ENCODE peak calls at places on chromosomes 1 and 21, in seven cellular contexts. P is CD4-positive, alpha-beta T cell; Z is ascending aorta; I is activated CD8-positive, alpha-beta T cell treated with anti-CD3 and anti-CD28 coated beads for 36 hours; J is uterus; Q is lower lobe of right lung; A is neural crest cell. T is an unnamed sample.

GRCh38 chr1:101697057-101697456 is 299.7 kb downstream of the OLFM3 start:
- DNase-seq in Q (no peak), A (no peak), P (no peak), I (no peak), J (no peak), Z (no peak), T (no peak)

GRCh38 chr1:158112994-158113758 is 67.5 kb upstream of the CD1D start:
- DNase-seq in J (no peak), I (peak), P (no peak), Z (no peak), A (peak), Q (no peak), T (peak)

GRCh38 chr1:20266141-20266540 is 24.5 kb upstream of the VWA5B1 start:
- DNase-seq in Q (no peak), I (no peak), J (no peak), Z (no peak), P (no peak), A (no peak), T (no peak)

GRCh38 chr1:72649211-72649888 is 367.0 kb upstream of the NEGR1 start:
- DNase-seq in I (no peak), P (no peak), J (no peak), Q (peak), Z (no peak), A (no peak), T (no peak)

GRCh38 chr1:150505431-150505830 is 2.5 kb upstream of the ECM1 start:
- DNase-seq in Q (peak), J (no peak), I (no peak), P (no peak), Z (no peak), A (no peak), T (no peak)

GRCh38 chr1:219143735-219144134 is 29.9 kb upstream of the LYPLAL1 start:
- DNase-seq in Q (no peak), A (no peak), Z (no peak), J (no peak), P (no peak), I (no peak), T (no peak)

GRCh38 chr21:23356905-23357304 is 2250.4 kb downstream of the MRPL39 start:
- DNase-seq in A (no peak), J (no peak), Z (no peak), P (no peak), Q (no peak), I (no peak), T (no peak)

GRCh38 chr1:40273547-40274166 is 15.6 kb downstream of the ZMPSTE24 start:
- DNase-seq in P (no peak), Q (no peak), Z (no peak), J (no peak), I (no peak), A (no peak), T (no peak)

GRCh38 chr1:2322065-2322571 is 69.2 kb downstream of the MORN1 start:
- DNase-seq in A (peak), J (peak), P (no peak), Q (peak), I (no peak), Z (peak), T (no peak)

GRCh38 chr21:37983336-37984095 is 67.3 kb upstream of the KCNJ6 start:
- DNase-seq in A (no peak), J (no peak), P (no peak), Q (no peak), Z (no peak), I (no peak), T (no peak)

GRCh38 chr1:214213136-214213535 is 67.8 kb upstream of the SMYD2 start:
- DNase-seq in P (no peak), A (no peak), J (no peak), I (no peak), Z (no peak), Q (no peak), T (no peak)

GRCh38 chr1:86466986-86467385 is 1.7 kb upstream of the CLCA1 start:
- DNase-seq in Z (no peak), J (no peak), P (no peak), A (no peak), I (no peak), Q (no peak), T (no peak)

GRCh38 chr1:182889997-182890396 is 50.9 kb downstream of the DHX9 start:
- DNase-seq in A (no peak), Q (no peak), I (peak), J (no peak), Z (no peak), P (peak), T (no peak)

GRCh38 chr1:67748630-67749029 is 63.6 kb downstream of the GADD45A start:
- DNase-seq in I (no peak), Q (no peak), A (no peak), P (no peak), J (no peak), Z (no peak), T (no peak)

GRCh38 chr1:161913482-161914140 is 110.1 kb downstream of the OLFML2B start:
- DNase-seq in Q (no peak), A (no peak), J (no peak), Z (no peak), P (no peak), I (no peak), T (no peak)

GRCh38 chr1:201253906-201254624 is 29.2 kb upstream of the PKP1 start:
- DNase-seq in Q (no peak), P (no peak), J (no peak), A (no peak), Z (no peak), I (no peak), T (no peak)

GRCh38 chr1:45518910-45519309 is 2.8 kb downstream of the PRDX1 start:
- DNase-seq in J (no peak), P (no peak), Z (no peak), Q (no peak), A (no peak), I (no peak), T (no peak)

GRCh38 chr1:204976666-204977065 is 66.3 kb upstream of the CNTN2 start:
- DNase-seq in J (no peak), I (no peak), Q (no peak), A (no peak), P (no peak), Z (no peak), T (no peak)

GRCh38 chr1:169107673-169108160 is 1.2 kb downstream of the ATP1B1 start:
- DNase-seq in A (no peak), P (no peak), Q (no peak), I (peak), J (no peak), Z (no peak), T (no peak)

GRCh38 chr1:155083865-155084721 is 5.5 kb downstream of the EFNA3 start:
- DNase-seq in Z (no peak), J (peak), A (no peak), I (peak), P (no peak), Q (no peak), T (no peak)

GRCh38 chr1:183012301-183012994 is 10.8 kb upstream of the LAMC1 start:
- DNase-seq in J (no peak), A (no peak), I (no peak), Q (no peak), P (no peak), Z (no peak), T (no peak)

GRCh38 chr1:17831619-17832018 is 76.5 kb downstream of the ACTL8 start:
- DNase-seq in P (no peak), J (no peak), A (peak), I (peak), Z (peak), Q (no peak), T (no peak)

GRCh38 chr1:236417325-236417724 is 23.2 kb downstream of the EDARADD start:
- DNase-seq in Q (no peak), Z (no peak), I (no peak), A (no peak), J (no peak), P (no peak), T (no peak)

GRCh38 chr1:26913389-26913753 is 404 bp downstream of the NR0B2 start:
- DNase-seq in Z (no peak), Q (no peak), I (no peak), J (no peak), A (no peak), P (no peak), T (no peak)

GRCh38 chr1:150813028-150813707 is 5.1 kb upstream of the CTSK start:
- DNase-seq in A (peak), I (peak), P (no peak), J (peak), Q (peak), Z (no peak), T (no peak)

GRCh38 chr21:33998402-33998801 is 75.0 kb upstream of the MRPS6 start:
- DNase-seq in P (no peak), Z (no peak), I (no peak), A (no peak), J (no peak), Q (no peak), T (no peak)

GRCh38 chr1:17792421-17792820 is 37.3 kb downstream of the ACTL8 start:
- DNase-seq in A (no peak), Z (peak), I (no peak), Q (no peak), J (no peak), P (no peak), T (no peak)

GRCh38 chr1:54850737-54851136 is 36.3 kb downstream of the DHCR24 start:
- DNase-seq in P (no peak), Q (no peak), I (no peak), A (no peak), Z (peak), J (no peak), T (no peak)

GRCh38 chr1:209787551-209787950 is 3.2 kb upstream of the C1orf74 start:
- DNase-seq in Z (peak), P (no peak), I (no peak), Q (no peak), J (no peak), A (no peak), T (no peak)

GRCh38 chr1:193019442-193020026 is 39.6 kb downstream of the UCHL5 start:
- DNase-seq in P (no peak), Z (no peak), A (no peak), Q (no peak), J (no peak), I (no peak), T (no peak)

GRCh38 chr21:38440746-38441145 is 57.5 kb downstream of the ERG start:
- DNase-seq in Z (no peak), P (no peak), A (peak), J (no peak), Q (no peak), I (no peak), T (no peak)

GRCh38 chr1:39509360-39510009 is 18.0 kb downstream of the BMP8A start:
- DNase-seq in A (no peak), I (peak), P (no peak), J (peak), Z (no peak), Q (no peak), T (no peak)

GRCh38 chr1:43912607-43913006 is 21.0 kb upstream of the ARTN start:
- DNase-seq in A (no peak), I (no peak), Z (peak), P (no peak), J (peak), Q (no peak), T (no peak)

GRCh38 chr1:205585169-205585834 is 46.5 kb downstream of the ELK4 start:
- DNase-seq in P (no peak), Z (no peak), A (no peak), I (no peak), Q (no peak), J (no peak), T (no peak)

GRCh38 chr21:42189860-42190491 is 29.0 kb upstream of the ABCG1 start:
- DNase-seq in I (peak), Q (no peak), Z (no peak), J (no peak), P (no peak), A (no peak), T (no peak)

GRCh38 chr1:206761369-206761768 is 9.2 kb upstream of the IL19 start:
- DNase-seq in J (no peak), I (no peak), P (no peak), A (no peak), Z (no peak), Q (no peak), T (no peak)
- TF ChIP-seq CTCF in J (no peak), I (no peak), P (no peak), A (peak), Z (no peak), Q (no peak), T (no peak)

DNA sequence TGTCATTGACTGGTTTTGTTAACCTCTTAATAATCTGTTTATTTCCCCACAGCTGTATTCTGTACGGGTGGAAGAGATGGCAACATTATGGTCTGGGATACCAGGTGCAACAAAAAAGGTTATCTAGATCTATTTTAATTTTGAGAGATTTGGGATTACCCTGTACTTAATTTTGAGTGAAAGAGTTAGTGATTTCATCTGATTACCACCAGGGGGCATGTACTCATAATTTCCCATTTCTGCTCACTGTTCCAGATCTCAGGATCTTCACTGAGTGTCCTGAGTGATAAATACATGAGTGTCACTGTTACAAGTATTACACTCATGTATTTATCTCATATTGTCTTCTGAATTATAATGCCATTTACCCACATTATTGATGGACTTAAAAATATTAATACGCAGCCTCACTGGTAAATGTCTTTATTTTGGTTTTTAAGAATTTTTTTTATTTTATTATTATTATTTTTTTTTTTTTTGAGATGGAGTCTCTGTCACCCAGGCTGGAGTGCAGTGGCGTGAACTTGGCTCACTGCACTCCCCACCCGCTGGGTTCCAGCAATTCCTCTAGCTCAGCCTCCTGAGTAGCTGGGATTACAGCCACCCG is 27.4 kb downstream of the DTL start:
- DNase-seq in J (no peak), I (no peak), A (no peak), Q (no peak), P (no peak), Z (no peak), T (no peak)
- TF ChIP-seq CTCF in J (peak), I (peak), A (peak), Q (peak), P (peak), Z (peak), T (peak)

GRCh38 chr21:29306920-29307319 is 8.2 kb downstream of the BACH1 start:
- DNase-seq in I (no peak), P (no peak), A (no peak), Q (no peak), Z (no peak), J (no peak), T (no peak)

GRCh38 chr21:29304577-29304976 is 5.9 kb downstream of the BACH1 start:
- DNase-seq in Q (no peak), P (no peak), A (no peak), I (no peak), Z (no peak), J (no peak), T (no peak)

GRCh38 chr21:29303301-29303700 is 4.6 kb downstream of the BACH1 start:
- DNase-seq in Q (no peak), P (no peak), J (no peak), Z (no peak), A (no peak), I (no peak), T (no peak)

GRCh38 chr21:29305068-29305467 is 6.3 kb downstream of the BACH1 start:
- DNase-seq in A (no peak), I (no peak), Z (no peak), Q (no peak), J (no peak), P (no peak), T (no peak)

DNA sequence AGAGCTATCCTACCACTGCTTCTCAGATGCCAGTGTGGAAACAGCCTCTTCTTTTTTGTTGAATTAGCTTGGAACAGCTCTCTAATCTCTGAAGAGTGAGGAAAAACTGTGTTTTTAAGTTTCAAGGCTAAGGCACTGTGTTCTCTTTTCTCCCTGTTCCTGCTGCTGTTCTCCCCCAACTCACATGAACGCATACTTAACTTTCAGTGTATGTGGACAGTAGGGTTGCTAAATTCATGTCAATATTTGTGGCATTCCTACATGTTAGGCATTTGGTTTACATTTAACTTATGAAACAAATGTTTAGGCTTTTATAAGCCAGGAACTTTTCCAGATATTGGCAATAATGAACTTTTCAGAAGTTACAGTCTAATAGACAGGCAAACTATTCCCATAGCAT is 6.8 kb downstream of the BACH1 start:
- DNase-seq in I (no peak), J (no peak), Z (no peak), P (no peak), Q (no peak), A (no peak), T (no peak)
- TF ChIP-seq CTCF in I (no peak), J (no peak), Z (no peak), P (no peak), Q (no peak), A (no peak), T (no peak)

DNA sequence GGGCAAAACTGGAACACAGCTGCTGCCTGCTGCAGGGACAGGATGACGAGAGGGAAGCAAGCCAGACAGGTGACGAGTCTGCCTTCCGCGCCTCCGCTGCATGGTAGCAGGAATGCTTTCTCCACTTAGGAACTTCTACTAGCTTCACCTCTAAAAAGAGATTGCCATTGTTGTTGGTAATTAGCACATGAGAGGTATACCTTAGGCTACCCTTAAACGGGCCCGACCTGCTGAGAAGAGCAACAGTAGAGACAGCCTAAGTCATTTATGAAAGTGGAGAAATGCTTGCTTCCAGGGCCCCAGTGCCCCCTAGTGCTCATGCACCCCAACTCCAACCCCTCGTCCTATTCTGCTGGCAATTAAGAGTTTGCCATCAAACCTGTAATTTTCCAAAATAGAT is 96.9 kb upstream of the AKT3 start:
- DNase-seq in Q (no peak), P (peak), A (no peak), I (peak), J (no peak), Z (no peak), T (no peak)
- TF ChIP-seq CTCF in Q (no peak), P (peak), A (peak), I (peak), J (no peak), Z (peak), T (no peak)

GRCh38 chr1:190124068-190124467 is 353.6 kb downstream of the BRINP3 start:
- DNase-seq in J (no peak), P (no peak), Z (no peak), I (no peak), Q (no peak), A (no peak), T (no peak)
- TF ChIP-seq CTCF in J (no peak), P (no peak), Z (no peak), I (no peak), Q (no peak), A (peak), T (no peak)

GRCh38 chr1:199243423-199244061 is 604.7 kb downstream of the PTPRC start:
- DNase-seq in J (no peak), P (peak), I (peak), A (peak), Z (no peak), Q (peak), T (peak)
- TF ChIP-seq CTCF in J (no peak), P (peak), I (peak), A (peak), Z (no peak), Q (peak), T (no peak)

GRCh38 chr21:31111093-31111492 is 72.8 kb upstream of the KRTAP19-8 start:
- DNase-seq in I (no peak), P (no peak), J (no peak), A (no peak), Q (no peak), Z (no peak), T (no peak)

GRCh38 chr21:31110430-31110829 is 72.2 kb upstream of the KRTAP19-8 start:
- DNase-seq in Z (no peak), I (no peak), P (no peak), A (no peak), J (no peak), Q (no peak), T (no peak)

GRCh38 chr21:31107871-31108270 is 69.6 kb upstream of the KRTAP19-8 start:
- DNase-seq in P (no peak), A (no peak), Z (no peak), J (no peak), Q (no peak), I (no peak), T (no peak)

GRCh38 chr21:31107151-31107785 is 69.0 kb upstream of the KRTAP19-8 start:
- DNase-seq in I (no peak), J (no peak), P (no peak), A (no peak), Q (no peak), Z (no peak), T (no peak)

DNA sequence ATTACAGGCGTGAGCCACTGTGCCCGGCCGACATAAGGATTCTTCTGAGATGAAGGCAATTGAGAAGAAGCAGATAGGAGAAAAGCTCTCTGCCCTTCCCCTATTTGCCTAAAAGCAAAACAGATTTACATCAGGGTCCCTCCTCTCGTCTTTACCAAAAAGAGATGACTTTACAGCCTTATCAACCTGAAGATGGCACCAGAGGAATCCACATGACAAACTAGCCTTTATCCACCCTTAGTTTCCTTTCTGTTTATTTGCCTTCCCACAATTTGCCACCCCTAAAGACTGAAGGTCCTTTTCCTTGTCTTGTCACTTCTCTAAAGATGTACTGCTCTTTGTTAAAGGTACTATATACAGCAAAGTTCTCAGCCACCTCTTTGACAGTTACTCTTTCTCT is 70.7 kb upstream of the KRTAP19-8 start:
- DNase-seq in J (no peak), Q (no peak), I (no peak), A (no peak), P (no peak), Z (no peak), T (no peak)
- TF ChIP-seq CTCF in J (no peak), Q (peak), I (peak), A (peak), P (peak), Z (no peak), T (no peak)

GRCh38 chr1:25484533-25484932 is 53.8 kb downstream of the MACO1 start:
- DNase-seq in P (no peak), A (no peak), Z (no peak), J (no peak), I (no peak), Q (no peak), T (no peak)

GRCh38 chr1:25486602-25487001 is 55.9 kb downstream of the MACO1 start:
- DNase-seq in Q (no peak), A (no peak), P (no peak), J (no peak), Z (no peak), I (peak), T (no peak)

GRCh38 chr1:25484096-25484495 is 53.4 kb downstream of the MACO1 start:
- DNase-seq in A (no peak), I (no peak), Z (no peak), J (peak), Q (no peak), P (no peak), T (no peak)

GRCh38 chr1:25485536-25486235 is 55.0 kb downstream of the MACO1 start:
- DNase-seq in Q (no peak), A (no peak), I (no peak), P (no peak), Z (no peak), J (no peak), T (no peak)

GRCh38 chr1:25487628-25488027 is 55.8 kb upstream of the LDLRAP1 start:
- DNase-seq in J (no peak), A (peak), P (peak), Q (no peak), Z (no peak), I (peak), T (no peak)
- TF ChIP-seq CTCF in J (no peak), A (peak), P (peak), Q (peak), Z (no peak), I (peak), T (no peak)